ENCODE peak calls at places on chromosomes 11 and 22, in nine cellular contexts. One of them, this sample, is unnamed.

GRCh38 chr11:12148882-12149281 is 38.5 kb downstream of the MICAL2 start:
- DNase-seq in HEK293T: no peak
- DNase-seq in pancreas: no peak
- DNase-seq in T-helper 1 cell: no peak
- DNase-seq in AG04449: no peak
- DNase-seq in IMR-90: no peak
- DNase-seq in AML-193: no peak
- DNase-seq in stimulated activated CD4-positive, alpha-beta T cell treated with anti-CD3 and anti-CD28 coated beads, Interleukin-1b, Interleukin-23, amount 100 ng/mL, for 24 hours: no peak
- DNase-seq in colonic mucosa: no peak
- DNase-seq in this sample: no peak

GRCh38 chr11:117941163-117941707 is 12.0 kb upstream of the TMPRSS13 start:
- DNase-seq in AML-193: no peak
- DNase-seq in HEK293T: no peak
- DNase-seq in stimulated activated CD4-positive, alpha-beta T cell treated with anti-CD3 and anti-CD28 coated beads, Interleukin-1b, Interleukin-23, amount 100 ng/mL, for 24 hours: no peak
- DNase-seq in T-helper 1 cell: no peak
- DNase-seq in colonic mucosa: no peak
- DNase-seq in IMR-90: no peak
- DNase-seq in pancreas: peak
- DNase-seq in AG04449: no peak
- DNase-seq in this sample: no peak

GRCh38 chr11:76152086-76152658 is 54.1 kb downstream of the WNT11 start:
- DNase-seq in AML-193: no peak
- DNase-seq in IMR-90: peak
- DNase-seq in stimulated activated CD4-positive, alpha-beta T cell treated with anti-CD3 and anti-CD28 coated beads, Interleukin-1b, Interleukin-23, amount 100 ng/mL, for 24 hours: peak
- DNase-seq in HEK293T: peak
- DNase-seq in AG04449: no peak
- DNase-seq in colonic mucosa: peak
- DNase-seq in pancreas: peak
- DNase-seq in T-helper 1 cell: peak
- DNase-seq in this sample: peak

GRCh38 chr11:119207300-119207570 is 1.1 kb downstream of the CBL start:
- DNase-seq in HEK293T: no peak
- DNase-seq in AML-193: peak
- DNase-seq in colonic mucosa: no peak
- DNase-seq in T-helper 1 cell: no peak
- DNase-seq in pancreas: no peak
- DNase-seq in stimulated activated CD4-positive, alpha-beta T cell treated with anti-CD3 and anti-CD28 coated beads, Interleukin-1b, Interleukin-23, amount 100 ng/mL, for 24 hours: no peak
- DNase-seq in IMR-90: no peak
- DNase-seq in AG04449: no peak
- DNase-seq in this sample: peak

GRCh38 chr11:9253086-9253485 is 12.1 kb downstream of the DENND5A start:
- DNase-seq in colonic mucosa: no peak
- DNase-seq in IMR-90: no peak
- DNase-seq in HEK293T: no peak
- DNase-seq in AG04449: no peak
- DNase-seq in T-helper 1 cell: no peak
- DNase-seq in stimulated activated CD4-positive, alpha-beta T cell treated with anti-CD3 and anti-CD28 coated beads, Interleukin-1b, Interleukin-23, amount 100 ng/mL, for 24 hours: no peak
- DNase-seq in AML-193: no peak
- DNase-seq in pancreas: no peak
- DNase-seq in this sample: no peak

GRCh38 chr11:118152020-118152551 is 537 bp downstream of the SCN4B start:
- DNase-seq in HEK293T: no peak
- DNase-seq in AML-193: no peak
- DNase-seq in pancreas: no peak
- DNase-seq in stimulated activated CD4-positive, alpha-beta T cell treated with anti-CD3 and anti-CD28 coated beads, Interleukin-1b, Interleukin-23, amount 100 ng/mL, for 24 hours: no peak
- DNase-seq in IMR-90: no peak
- DNase-seq in colonic mucosa: no peak
- DNase-seq in T-helper 1 cell: no peak
- DNase-seq in AG04449: no peak
- DNase-seq in this sample: no peak

GRCh38 chr11:19218216-19218615 is 16.4 kb upstream of the CSRP3 start:
- DNase-seq in HEK293T: no peak
- DNase-seq in IMR-90: no peak
- DNase-seq in AG04449: no peak
- DNase-seq in AML-193: no peak
- DNase-seq in pancreas: no peak
- DNase-seq in stimulated activated CD4-positive, alpha-beta T cell treated with anti-CD3 and anti-CD28 coated beads, Interleukin-1b, Interleukin-23, amount 100 ng/mL, for 24 hours: no peak
- DNase-seq in T-helper 1 cell: no peak
- DNase-seq in colonic mucosa: no peak
- DNase-seq in this sample: no peak

GRCh38 chr22:45164217-45165123 is 745 bp downstream of the NUP50 start:
- DNase-seq in AML-193: no peak
- DNase-seq in pancreas: peak
- DNase-seq in AG04449: no peak
- DNase-seq in IMR-90: no peak
- DNase-seq in HEK293T: peak
- DNase-seq in T-helper 1 cell: peak
- DNase-seq in stimulated activated CD4-positive, alpha-beta T cell treated with anti-CD3 and anti-CD28 coated beads, Interleukin-1b, Interleukin-23, amount 100 ng/mL, for 24 hours: no peak
- DNase-seq in colonic mucosa: peak
- DNase-seq in this sample: peak

GRCh38 chr22:18955696-18956095 is 19.6 kb upstream of the PRODH start:
- DNase-seq in pancreas: no peak
- DNase-seq in colonic mucosa: no peak
- DNase-seq in stimulated activated CD4-positive, alpha-beta T cell treated with anti-CD3 and anti-CD28 coated beads, Interleukin-1b, Interleukin-23, amount 100 ng/mL, for 24 hours: no peak
- DNase-seq in AML-193: no peak
- DNase-seq in T-helper 1 cell: no peak
- DNase-seq in HEK293T: no peak
- DNase-seq in IMR-90: no peak
- DNase-seq in AG04449: no peak
- DNase-seq in this sample: no peak

GRCh38 chr11:22920939-22921565 is 60.8 kb upstream of the CCDC179 start:
- DNase-seq in pancreas: peak
- DNase-seq in stimulated activated CD4-positive, alpha-beta T cell treated with anti-CD3 and anti-CD28 coated beads, Interleukin-1b, Interleukin-23, amount 100 ng/mL, for 24 hours: no peak
- DNase-seq in HEK293T: peak
- DNase-seq in IMR-90: peak
- DNase-seq in T-helper 1 cell: peak
- DNase-seq in AML-193: peak
- DNase-seq in AG04449: peak
- DNase-seq in colonic mucosa: peak
- DNase-seq in this sample: peak

GRCh38 chr11:72295471-72295870 is 51.5 kb upstream of the PHOX2A start:
- DNase-seq in AG04449: no peak
- DNase-seq in stimulated activated CD4-positive, alpha-beta T cell treated with anti-CD3 and anti-CD28 coated beads, Interleukin-1b, Interleukin-23, amount 100 ng/mL, for 24 hours: no peak
- DNase-seq in colonic mucosa: no peak
- DNase-seq in AML-193: no peak
- DNase-seq in IMR-90: no peak
- DNase-seq in pancreas: no peak
- DNase-seq in T-helper 1 cell: no peak
- DNase-seq in HEK293T: no peak
- DNase-seq in this sample: no peak

GRCh38 chr11:127106142-127106541 is 105.6 kb upstream of the KIRREL3 start:
- DNase-seq in IMR-90: peak
- DNase-seq in pancreas: no peak
- DNase-seq in colonic mucosa: no peak
- DNase-seq in HEK293T: no peak
- DNase-seq in AML-193: no peak
- DNase-seq in stimulated activated CD4-positive, alpha-beta T cell treated with anti-CD3 and anti-CD28 coated beads, Interleukin-1b, Interleukin-23, amount 100 ng/mL, for 24 hours: no peak
- DNase-seq in AG04449: peak
- DNase-seq in T-helper 1 cell: no peak
- DNase-seq in this sample: no peak

GRCh38 chr11:47104337-47104950 is 72.2 kb downstream of the ARFGAP2 start:
- DNase-seq in stimulated activated CD4-positive, alpha-beta T cell treated with anti-CD3 and anti-CD28 coated beads, Interleukin-1b, Interleukin-23, amount 100 ng/mL, for 24 hours: no peak
- DNase-seq in T-helper 1 cell: no peak
- DNase-seq in IMR-90: peak
- DNase-seq in AG04449: peak
- DNase-seq in AML-193: no peak
- DNase-seq in pancreas: no peak
- DNase-seq in colonic mucosa: no peak
- DNase-seq in HEK293T: no peak
- DNase-seq in this sample: peak

GRCh38 chr11:131579932-131580387 is 209.5 kb downstream of the NTM start:
- DNase-seq in AML-193: peak
- DNase-seq in T-helper 1 cell: no peak
- DNase-seq in colonic mucosa: no peak
- DNase-seq in AG04449: peak
- DNase-seq in stimulated activated CD4-positive, alpha-beta T cell treated with anti-CD3 and anti-CD28 coated beads, Interleukin-1b, Interleukin-23, amount 100 ng/mL, for 24 hours: no peak
- DNase-seq in HEK293T: peak
- DNase-seq in pancreas: no peak
- DNase-seq in IMR-90: peak
- DNase-seq in this sample: peak

GRCh38 chr11:69380921-69381581 is 87.1 kb downstream of the MYEOV start:
- DNase-seq in AG04449: no peak
- DNase-seq in HEK293T: no peak
- DNase-seq in AML-193: no peak
- DNase-seq in pancreas: no peak
- DNase-seq in colonic mucosa: no peak
- DNase-seq in IMR-90: no peak
- DNase-seq in T-helper 1 cell: no peak
- DNase-seq in stimulated activated CD4-positive, alpha-beta T cell treated with anti-CD3 and anti-CD28 coated beads, Interleukin-1b, Interleukin-23, amount 100 ng/mL, for 24 hours: no peak
- DNase-seq in this sample: no peak

GRCh38 chr11:11552688-11553087 is 69.1 kb downstream of the GALNT18 start:
- DNase-seq in colonic mucosa: no peak
- DNase-seq in HEK293T: no peak
- DNase-seq in T-helper 1 cell: no peak
- DNase-seq in pancreas: no peak
- DNase-seq in AML-193: no peak
- DNase-seq in AG04449: no peak
- DNase-seq in IMR-90: no peak
- DNase-seq in stimulated activated CD4-positive, alpha-beta T cell treated with anti-CD3 and anti-CD28 coated beads, Interleukin-1b, Interleukin-23, amount 100 ng/mL, for 24 hours: no peak
- DNase-seq in this sample: no peak

GRCh38 chr22:30228509-30229359 is 17.8 kb downstream of the LIF start:
- DNase-seq in AML-193: no peak
- DNase-seq in HEK293T: no peak
- DNase-seq in colonic mucosa: no peak
- DNase-seq in AG04449: no peak
- DNase-seq in stimulated activated CD4-positive, alpha-beta T cell treated with anti-CD3 and anti-CD28 coated beads, Interleukin-1b, Interleukin-23, amount 100 ng/mL, for 24 hours: no peak
- DNase-seq in T-helper 1 cell: no peak
- DNase-seq in IMR-90: no peak
- DNase-seq in pancreas: no peak
- DNase-seq in this sample: peak

GRCh38 chr11:80388133-80388532 is 947.3 kb upstream of the TENM4 start:
- DNase-seq in stimulated activated CD4-positive, alpha-beta T cell treated with anti-CD3 and anti-CD28 coated beads, Interleukin-1b, Interleukin-23, amount 100 ng/mL, for 24 hours: no peak
- DNase-seq in pancreas: no peak
- DNase-seq in T-helper 1 cell: no peak
- DNase-seq in AG04449: no peak
- DNase-seq in IMR-90: no peak
- DNase-seq in HEK293T: no peak
- DNase-seq in colonic mucosa: no peak
- DNase-seq in AML-193: no peak
- DNase-seq in this sample: no peak

GRCh38 chr22:31822523-31822922 is 68.7 kb downstream of the DEPDC5 start:
- DNase-seq in HEK293T: no peak
- DNase-seq in IMR-90: no peak
- DNase-seq in AG04449: no peak
- DNase-seq in colonic mucosa: no peak
- DNase-seq in AML-193: no peak
- DNase-seq in T-helper 1 cell: no peak
- DNase-seq in stimulated activated CD4-positive, alpha-beta T cell treated with anti-CD3 and anti-CD28 coated beads, Interleukin-1b, Interleukin-23, amount 100 ng/mL, for 24 hours: no peak
- DNase-seq in pancreas: no peak
- DNase-seq in this sample: no peak

GRCh38 chr11:117572129-117572528 is 224.9 kb downstream of the DSCAML1 start:
- DNase-seq in IMR-90: no peak
- DNase-seq in T-helper 1 cell: no peak
- DNase-seq in AG04449: no peak
- DNase-seq in AML-193: no peak
- DNase-seq in pancreas: no peak
- DNase-seq in stimulated activated CD4-positive, alpha-beta T cell treated with anti-CD3 and anti-CD28 coated beads, Interleukin-1b, Interleukin-23, amount 100 ng/mL, for 24 hours: no peak
- DNase-seq in colonic mucosa: no peak
- DNase-seq in HEK293T: no peak
- DNase-seq in this sample: no peak

GRCh38 chr22:36010090-36010489 is 18.5 kb downstream of the RBFOX2 start:
- DNase-seq in colonic mucosa: no peak
- DNase-seq in HEK293T: peak
- DNase-seq in T-helper 1 cell: no peak
- DNase-seq in AML-193: no peak
- DNase-seq in pancreas: peak
- DNase-seq in stimulated activated CD4-positive, alpha-beta T cell treated with anti-CD3 and anti-CD28 coated beads, Interleukin-1b, Interleukin-23, amount 100 ng/mL, for 24 hours: no peak
- DNase-seq in IMR-90: no peak
- DNase-seq in AG04449: no peak
- DNase-seq in this sample: no peak

GRCh38 chr11:110046759-110047386 is 46.3 kb upstream of the ZC3H12C start:
- DNase-seq in AG04449: no peak
- DNase-seq in colonic mucosa: peak
- DNase-seq in T-helper 1 cell: no peak
- DNase-seq in HEK293T: no peak
- DNase-seq in pancreas: no peak
- DNase-seq in AML-193: no peak
- DNase-seq in stimulated activated CD4-positive, alpha-beta T cell treated with anti-CD3 and anti-CD28 coated beads, Interleukin-1b, Interleukin-23, amount 100 ng/mL, for 24 hours: no peak
- DNase-seq in IMR-90: no peak
- DNase-seq in this sample: no peak

GRCh38 chr11:126366064-126366822 is 10.8 kb downstream of the ST3GAL4 start:
- DNase-seq in AG04449: no peak
- DNase-seq in HEK293T: no peak
- DNase-seq in pancreas: no peak
- DNase-seq in T-helper 1 cell: no peak
- DNase-seq in stimulated activated CD4-positive, alpha-beta T cell treated with anti-CD3 and anti-CD28 coated beads, Interleukin-1b, Interleukin-23, amount 100 ng/mL, for 24 hours: no peak
- DNase-seq in IMR-90: no peak
- DNase-seq in AML-193: no peak
- DNase-seq in colonic mucosa: no peak
- DNase-seq in this sample: no peak

GRCh38 chr22:28034760-28035401 is 115.8 kb upstream of the PITPNB start:
- DNase-seq in AG04449: no peak
- DNase-seq in HEK293T: no peak
- DNase-seq in stimulated activated CD4-positive, alpha-beta T cell treated with anti-CD3 and anti-CD28 coated beads, Interleukin-1b, Interleukin-23, amount 100 ng/mL, for 24 hours: peak
- DNase-seq in pancreas: peak
- DNase-seq in T-helper 1 cell: no peak
- DNase-seq in colonic mucosa: peak
- DNase-seq in AML-193: no peak
- DNase-seq in IMR-90: peak
- DNase-seq in this sample: peak

GRCh38 chr11:19820100-19820499 is 107.5 kb downstream of the NAV2 start:
- DNase-seq in T-helper 1 cell: no peak
- DNase-seq in AML-193: no peak
- DNase-seq in colonic mucosa: no peak
- DNase-seq in stimulated activated CD4-positive, alpha-beta T cell treated with anti-CD3 and anti-CD28 coated beads, Interleukin-1b, Interleukin-23, amount 100 ng/mL, for 24 hours: no peak
- DNase-seq in IMR-90: peak
- DNase-seq in pancreas: no peak
- DNase-seq in AG04449: peak
- DNase-seq in HEK293T: no peak
- DNase-seq in this sample: peak

GRCh38 chr22:39349506-39349966 is 255 bp upstream of the SYNGR1 start:
- DNase-seq in stimulated activated CD4-positive, alpha-beta T cell treated with anti-CD3 and anti-CD28 coated beads, Interleukin-1b, Interleukin-23, amount 100 ng/mL, for 24 hours: no peak
- DNase-seq in HEK293T: peak
- DNase-seq in AG04449: no peak
- DNase-seq in colonic mucosa: no peak
- DNase-seq in IMR-90: no peak
- DNase-seq in T-helper 1 cell: no peak
- DNase-seq in AML-193: peak
- DNase-seq in pancreas: no peak
- DNase-seq in this sample: no peak

GRCh38 chr11:73889019-73889418 is 12.2 kb downstream of the PAAF1 start:
- DNase-seq in AG04449: no peak
- DNase-seq in AML-193: no peak
- DNase-seq in stimulated activated CD4-positive, alpha-beta T cell treated with anti-CD3 and anti-CD28 coated beads, Interleukin-1b, Interleukin-23, amount 100 ng/mL, for 24 hours: no peak
- DNase-seq in pancreas: no peak
- DNase-seq in colonic mucosa: no peak
- DNase-seq in IMR-90: peak
- DNase-seq in T-helper 1 cell: no peak
- DNase-seq in HEK293T: no peak
- DNase-seq in this sample: peak

GRCh38 chr11:58963551-58964075 is 24.3 kb downstream of the GLYATL1 start:
- DNase-seq in stimulated activated CD4-positive, alpha-beta T cell treated with anti-CD3 and anti-CD28 coated beads, Interleukin-1b, Interleukin-23, amount 100 ng/mL, for 24 hours: no peak
- DNase-seq in HEK293T: no peak
- DNase-seq in IMR-90: peak
- DNase-seq in T-helper 1 cell: no peak
- DNase-seq in colonic mucosa: no peak
- DNase-seq in AG04449: no peak
- DNase-seq in AML-193: no peak
- DNase-seq in pancreas: peak
- DNase-seq in this sample: peak

GRCh38 chr11:130588471-130588870 is 140.0 kb downstream of the ADAMTS15 start:
- DNase-seq in HEK293T: no peak
- DNase-seq in stimulated activated CD4-positive, alpha-beta T cell treated with anti-CD3 and anti-CD28 coated beads, Interleukin-1b, Interleukin-23, amount 100 ng/mL, for 24 hours: no peak
- DNase-seq in AG04449: no peak
- DNase-seq in AML-193: no peak
- DNase-seq in colonic mucosa: no peak
- DNase-seq in pancreas: no peak
- DNase-seq in IMR-90: no peak
- DNase-seq in T-helper 1 cell: no peak
- DNase-seq in this sample: peak

GRCh38 chr11:118672865-118673264 is 6.6 kb downstream of the TREH start:
- DNase-seq in HEK293T: no peak
- DNase-seq in colonic mucosa: no peak
- DNase-seq in AG04449: no peak
- DNase-seq in stimulated activated CD4-positive, alpha-beta T cell treated with anti-CD3 and anti-CD28 coated beads, Interleukin-1b, Interleukin-23, amount 100 ng/mL, for 24 hours: no peak
- DNase-seq in T-helper 1 cell: no peak
- DNase-seq in pancreas: no peak
- DNase-seq in IMR-90: no peak
- DNase-seq in AML-193: peak
- DNase-seq in this sample: no peak

GRCh38 chr11:70068345-70068744 is 9.8 kb upstream of the ANO1 start:
- DNase-seq in HEK293T: no peak
- DNase-seq in colonic mucosa: no peak
- DNase-seq in T-helper 1 cell: no peak
- DNase-seq in AML-193: no peak
- DNase-seq in IMR-90: no peak
- DNase-seq in stimulated activated CD4-positive, alpha-beta T cell treated with anti-CD3 and anti-CD28 coated beads, Interleukin-1b, Interleukin-23, amount 100 ng/mL, for 24 hours: no peak
- DNase-seq in pancreas: no peak
- DNase-seq in AG04449: no peak
- DNase-seq in this sample: no peak

This sample was measured in astrocyte.